ENCODE peak calls at places on chromosomes 5 and 9, in five cellular contexts. A is glutamatergic neuron, O is fibroblast of the aortic adventitia, H is DND-41, W is fibroblast of lung. Y is an unnamed sample.

GRCh38 chr9:136339173-136339957 is 12.0 kb downstream of the GPSM1 start:
- DNase-seq in W (peak; percentile 63), O (peak; percentile 69), A (peak; percentile 84), H (no peak), Y (peak; percentile 36)

GRCh38 chr5:56410696-56411095 is 177.6 kb upstream of the ANKRD55 start:
- DNase-seq in A (no peak), O (no peak), H (no peak), W (no peak), Y (peak; percentile 53)

GRCh38 chr5:179120951-179121666 is 60.9 kb downstream of the ZNF354C start:
- DNase-seq in O (no peak), W (no peak), A (no peak), H (no peak), Y (no peak)

GRCh38 chr5:76274566-76274965 is 128.5 kb upstream of the IQGAP2 start:
- DNase-seq in A (no peak), H (no peak), W (no peak), O (no peak), Y (no peak)

GRCh38 chr5:73451218-73452130 is 2.9 kb upstream of the FOXD1 start:
- DNase-seq in A (peak; percentile 88), H (no peak), W (peak; percentile 62), O (peak; percentile 56), Y (no peak)

GRCh38 chr5:92969191-92969780 is 611.7 kb downstream of the NR2F1-AS1 start:
- DNase-seq in O (no peak), A (no peak), W (peak; percentile 4), H (no peak), Y (no peak)

GRCh38 chr9:137435980-137436760 is 5.0 kb downstream of the ENTPD8 start:
- DNase-seq in A (peak; percentile 30), H (no peak), O (peak; percentile 73), W (peak; percentile 74), Y (peak; percentile 68)

GRCh38 chr5:168670881-168671575 is 91.9 kb upstream of the PANK3 start:
- DNase-seq in O (no peak), A (peak; percentile 62), W (no peak), H (no peak), Y (no peak)

GRCh38 chr5:19853616-19854240 is 134.3 kb downstream of the CDH18 start:
- DNase-seq in W (peak; percentile 55), O (peak; percentile 92), A (no peak), H (no peak), Y (no peak)

GRCh38 chr5:53882637-53883036 is 322.2 kb downstream of the NDUFS4 start:
- DNase-seq in O (peak; percentile 25), H (no peak), W (no peak), A (no peak), Y (no peak)

GRCh38 chr5:8098044-8098443 is 229.1 kb downstream of the MTRR start:
- DNase-seq in W (no peak), A (no peak), O (no peak), H (no peak), Y (no peak)

GRCh38 chr5:112668016-112668415 is 69.7 kb upstream of the APC start:
- DNase-seq in H (no peak), O (no peak), A (no peak), W (no peak), Y (peak; percentile 53)

DNA sequence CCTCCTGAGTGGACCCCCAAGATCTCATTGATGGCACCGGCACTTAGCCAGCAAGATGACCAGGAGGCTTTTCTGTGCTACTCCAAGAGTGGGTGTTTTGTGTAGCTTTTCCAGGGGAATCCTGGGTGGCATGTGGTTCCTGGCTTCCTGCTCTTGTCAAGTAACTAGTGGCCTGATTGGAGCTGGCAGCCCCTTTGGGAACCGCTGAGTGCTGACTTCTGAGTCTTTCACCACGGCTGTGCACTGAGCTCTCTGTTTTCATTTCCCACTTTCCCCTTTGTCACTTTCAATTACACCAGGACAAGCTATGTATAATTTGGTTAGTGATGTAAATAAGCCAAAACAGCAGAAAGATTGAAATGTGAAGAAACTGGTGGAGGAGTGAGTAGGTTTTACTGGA is 255.4 kb downstream of the GOLPH3 start:
- DNase-seq in O (no peak), H (no peak), W (no peak), A (peak; percentile 66), Y (no peak)
- TF ChIP-seq CTCF in O (no peak), H (no peak), W (no peak), A (no peak), Y (no peak)

GRCh38 chr5:139523635-139524445 is 37.3 kb upstream of the UBE2D2 start:
- DNase-seq in W (no peak), O (no peak), A (no peak), H (no peak), Y (no peak)

GRCh38 chr5:139524446-139524845 is 36.7 kb upstream of the UBE2D2 start:
- DNase-seq in O (no peak), W (no peak), H (no peak), A (no peak), Y (no peak)

DNA sequence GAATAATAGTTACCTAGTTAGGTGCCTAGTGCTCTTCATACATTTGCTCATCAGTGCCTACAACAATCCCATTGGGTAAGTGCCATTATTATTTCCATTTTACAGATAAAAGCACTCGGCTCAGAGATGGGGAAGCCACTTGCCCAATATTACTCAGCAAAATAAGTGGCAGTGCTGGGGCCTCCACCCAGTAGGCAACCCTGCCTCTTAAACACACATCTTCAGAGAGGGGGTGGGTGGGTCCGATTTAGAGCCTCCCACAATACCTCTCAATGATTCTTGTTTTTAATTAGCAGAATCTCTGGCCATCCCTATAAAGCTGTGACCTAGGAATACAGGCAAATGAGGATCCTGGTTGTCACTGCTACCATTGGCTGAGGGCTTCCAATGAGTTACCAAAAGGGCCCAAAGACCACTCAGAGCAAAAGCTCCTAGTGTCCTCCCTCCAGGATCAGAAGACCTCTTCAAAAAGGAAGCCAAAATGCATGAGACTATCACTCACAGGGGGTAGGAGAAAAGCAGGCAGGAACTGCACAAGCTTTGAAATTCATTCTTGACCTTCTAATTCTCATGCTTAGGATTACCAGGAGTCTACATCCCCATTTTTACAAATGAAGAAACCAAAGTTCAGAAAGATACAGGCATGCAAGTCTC is 36.1 kb upstream of the UBE2D2 start:
- DNase-seq in W (no peak), H (no peak), O (no peak), A (no peak), Y (no peak)
- TF ChIP-seq CTCF in W (no peak), H (no peak), O (no peak), A (no peak), Y (no peak)

GRCh38 chr5:39691993-39692392 is 267.2 kb upstream of the DAB2 start:
- DNase-seq in O (no peak), A (no peak), H (no peak), W (no peak), Y (peak; percentile 26)
- TF ChIP-seq CTCF in O (no peak), A (peak; percentile 14), H (no peak), W (peak; percentile 9), Y (peak; percentile 35)

DNA sequence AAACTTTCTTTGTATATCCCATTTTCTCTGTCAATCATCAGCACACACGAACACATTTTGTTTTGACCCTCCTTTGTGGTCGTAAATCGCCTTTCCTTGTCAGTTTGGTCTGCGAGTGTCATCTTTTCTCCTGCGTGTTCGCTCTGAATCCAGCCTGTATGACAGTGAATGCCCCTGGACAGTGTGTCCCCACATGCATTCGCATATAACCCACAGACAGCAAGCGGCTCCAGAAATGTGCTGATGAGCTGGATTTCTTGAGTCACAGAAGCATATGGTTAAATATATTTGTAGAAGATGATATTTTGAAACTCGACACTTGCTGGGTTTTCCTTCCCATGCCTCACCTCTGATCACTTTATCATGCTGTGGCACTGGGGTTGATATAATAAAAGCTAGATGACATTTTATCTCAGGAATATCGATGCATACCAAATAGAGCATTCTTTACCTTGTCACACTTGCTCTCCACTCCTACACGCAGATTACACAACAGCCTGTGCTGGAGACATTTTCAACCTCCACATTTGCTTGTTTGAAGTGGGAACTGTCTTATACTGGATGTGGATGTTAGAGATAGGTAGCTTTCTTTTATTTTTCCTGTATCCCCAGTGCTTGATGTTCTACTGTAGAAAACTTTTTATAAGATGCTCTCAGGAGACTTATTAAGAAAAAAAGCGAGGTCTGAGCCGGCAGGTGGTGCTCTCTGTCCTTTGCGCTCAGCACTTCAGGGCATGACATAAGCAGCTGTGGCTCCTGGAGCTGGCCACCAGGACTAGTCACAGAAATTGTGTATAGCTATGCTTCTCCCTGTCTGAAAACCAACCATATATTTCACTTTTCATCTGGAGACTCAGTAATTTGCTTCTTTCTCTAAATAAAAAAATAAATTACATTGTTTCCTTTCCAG is 215.1 kb downstream of the SH3GL2 start:
- DNase-seq in O (peak; percentile 6), A (no peak), W (no peak), H (no peak), Y (peak; percentile 2)
- TF ChIP-seq CTCF in O (no peak), A (no peak), W (peak; percentile 6), H (no peak), Y (no peak)

GRCh38 chr5:61641748-61642565 is 309.9 kb downstream of the ZSWIM6 start:
- DNase-seq in O (peak; percentile 28), W (peak; percentile 11), A (no peak), H (no peak), Y (no peak)
- TF ChIP-seq CTCF in O (peak; percentile 25), W (peak; percentile 16), A (no peak), H (peak; percentile 12), Y (peak; percentile 29)

GRCh38 chr9:133419005-133419404 is 1.2 kb upstream of the REXO4 start:
- DNase-seq in A (no peak), O (no peak), H (no peak), W (no peak), Y (peak; percentile 33)

GRCh38 chr9:133415107-133415506 is 2.7 kb downstream of the REXO4 start:
- DNase-seq in A (no peak), O (no peak), W (no peak), H (no peak), Y (no peak)

GRCh38 chr9:133420392-133420827 is 1.8 kb upstream of the ADAMTS13 start:
- DNase-seq in O (no peak), A (no peak), H (no peak), W (no peak), Y (no peak)

GRCh38 chr9:133421615-133422542 is at the start of gene ADAMTS13:
- DNase-seq in H (no peak), A (no peak), W (no peak), O (no peak), Y (peak; percentile 17)

DNA sequence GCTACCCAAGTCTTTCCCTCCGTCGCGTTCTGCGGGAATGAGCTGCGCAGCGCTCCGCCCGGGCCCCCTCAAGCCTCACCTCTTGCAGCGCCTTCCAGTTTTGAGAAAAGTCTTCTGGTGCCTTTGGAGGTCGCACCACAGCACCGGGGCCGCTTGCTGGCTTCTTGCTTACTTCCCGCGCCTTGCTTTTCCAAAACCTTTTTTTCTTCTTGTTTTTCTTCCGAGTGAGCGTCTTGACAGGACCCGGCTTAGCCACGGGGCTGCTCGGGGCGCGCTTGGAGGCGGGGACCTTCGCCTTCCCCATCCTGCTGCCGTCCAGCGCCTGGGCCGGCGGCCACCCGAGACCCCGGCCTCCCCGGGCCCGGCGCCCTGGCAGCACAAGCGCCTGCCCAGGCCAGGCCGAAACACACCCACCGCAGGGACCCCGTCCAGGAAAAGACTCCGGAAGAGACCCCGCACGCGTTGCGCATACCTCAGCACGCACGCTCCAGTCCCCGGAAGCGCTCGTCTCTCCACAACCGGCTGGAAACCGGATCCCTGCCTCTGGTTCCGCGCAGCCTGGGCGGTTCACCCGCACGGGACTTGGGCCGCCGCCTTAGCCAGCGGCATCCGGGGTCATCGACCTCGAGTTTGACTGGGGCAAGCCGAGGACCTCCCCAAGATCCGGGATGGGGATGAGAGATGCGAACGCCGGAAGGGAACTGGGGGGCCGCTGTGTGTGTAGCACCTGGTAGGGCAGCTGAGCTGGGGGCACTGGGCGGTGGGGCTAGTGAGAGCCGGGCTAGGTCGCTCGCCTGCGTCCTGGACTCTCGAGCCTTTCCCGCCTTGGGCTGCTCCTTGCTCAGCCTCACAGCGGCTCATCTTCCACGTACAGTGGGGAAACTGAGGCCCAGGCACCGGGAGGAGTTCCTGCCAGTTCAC is at the start of gene REXO4:
- DNase-seq in A (peak; percentile 93), H (peak; percentile 89), O (peak; percentile 88), W (peak; percentile 89), Y (peak; percentile 54)
- TF ChIP-seq CTCF in A (no peak), H (no peak), O (no peak), W (no peak), Y (no peak)

Y was measured in bronchial epithelial cell.